ENCODE peak calls at places on chromosomes 3 and 15, in eight cellular contexts. I, N, A, Y, F, U, T and V are unnamed samples.

GRCh38 chr15:73628976-73629854 is 4.0 kb downstream of the NPTN start:
- DNase-seq in I (no peak), N (no peak), A (no peak), Y (no peak), F (no peak), U (no peak), T (peak; percentile 60), V (no peak)

GRCh38 chr3:160130950-160131349 is 94.3 kb upstream of the C3orf80 start:
- DNase-seq in I (no peak), N (no peak), A (no peak), Y (no peak), F (peak; percentile 87), U (no peak), T (no peak), V (no peak)

GRCh38 chr3:105367406-105368213 is 901 bp downstream of the ALCAM start:
- DNase-seq in I (peak; percentile 92), N (peak; percentile 75), A (peak; percentile 57), Y (peak; percentile 90), F (peak; percentile 76), U (peak; percentile 87), T (peak; percentile 81), V (peak; percentile 62)

GRCh38 chr15:75625542-75626347 is at the start of gene SNUPN:
- DNase-seq in I (peak; percentile 96), N (peak; percentile 96), A (peak; percentile 85), Y (peak; percentile 99), F (peak; percentile 89), U (peak; percentile 97), T (peak; percentile 76), V (peak; percentile 95)

GRCh38 chr3:73086071-73086494 is 24.6 kb downstream of the EBLN2 start:
- DNase-seq in I (peak; percentile 29), N (peak; percentile 66), A (peak; percentile 16), Y (peak; percentile 78), F (no peak), U (no peak), T (no peak), V (no peak)

GRCh38 chr15:98767692-98768091 is 119.4 kb downstream of the IGF1R start:
- DNase-seq in I (no peak), N (no peak), A (no peak), Y (peak; percentile 73), F (peak; percentile 29), U (no peak), T (no peak), V (no peak)

GRCh38 chr15:51799908-51800252 is 29.6 kb upstream of the TMOD3 start:
- DNase-seq in I (no peak), N (no peak), A (no peak), Y (no peak), F (no peak), U (no peak), T (no peak), V (no peak)

GRCh38 chr3:122227036-122227781 is 43.7 kb downstream of the CASR start:
- DNase-seq in I (no peak), N (no peak), A (no peak), Y (no peak), F (no peak), U (no peak), T (no peak), V (no peak)

DNA sequence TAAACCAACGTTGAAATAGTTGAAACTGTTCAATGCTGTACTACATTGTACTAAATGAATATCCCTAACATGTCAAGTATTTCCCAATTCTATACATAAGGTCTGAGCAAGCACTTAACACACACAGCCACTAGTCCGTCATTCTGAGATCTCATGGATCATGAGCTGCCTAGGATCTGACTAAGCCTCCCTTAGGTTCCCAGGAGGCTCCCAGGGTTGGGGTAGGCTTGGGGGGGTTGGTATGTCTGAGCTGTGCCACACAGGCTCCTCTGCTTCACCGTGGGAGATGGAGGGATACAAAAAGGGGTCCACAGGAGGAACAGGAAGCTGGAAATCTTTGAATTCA is 5.9 kb downstream of the RASGRP1 start:
- DNase-seq in I (no peak), N (no peak), A (no peak), Y (no peak), F (peak; percentile 51), U (no peak), T (no peak), V (no peak)
- H3K4me3 ChIP-seq in I (no peak overlapping the region), N (no peak overlapping the region), A (peak overlapping the region; percentile 10), Y (no peak overlapping the region), F (no peak overlapping the region), U (no peak overlapping the region), T (no peak overlapping the region), V (no peak overlapping the region)

GRCh38 chr15:45332694-45333093 is 45.6 kb downstream of the GATM start:
- DNase-seq in I (no peak), N (no peak), A (no peak), Y (no peak), F (no peak), U (no peak), T (no peak), V (no peak)
- H3K27ac ChIP-seq in I (no peak overlapping the region), N (no peak overlapping the region), A (no peak overlapping the region), Y (no peak overlapping the region), F (no peak overlapping the region), U (no peak overlapping the region), T (no peak overlapping the region), V (peak overlapping the region; percentile 73)

DNA sequence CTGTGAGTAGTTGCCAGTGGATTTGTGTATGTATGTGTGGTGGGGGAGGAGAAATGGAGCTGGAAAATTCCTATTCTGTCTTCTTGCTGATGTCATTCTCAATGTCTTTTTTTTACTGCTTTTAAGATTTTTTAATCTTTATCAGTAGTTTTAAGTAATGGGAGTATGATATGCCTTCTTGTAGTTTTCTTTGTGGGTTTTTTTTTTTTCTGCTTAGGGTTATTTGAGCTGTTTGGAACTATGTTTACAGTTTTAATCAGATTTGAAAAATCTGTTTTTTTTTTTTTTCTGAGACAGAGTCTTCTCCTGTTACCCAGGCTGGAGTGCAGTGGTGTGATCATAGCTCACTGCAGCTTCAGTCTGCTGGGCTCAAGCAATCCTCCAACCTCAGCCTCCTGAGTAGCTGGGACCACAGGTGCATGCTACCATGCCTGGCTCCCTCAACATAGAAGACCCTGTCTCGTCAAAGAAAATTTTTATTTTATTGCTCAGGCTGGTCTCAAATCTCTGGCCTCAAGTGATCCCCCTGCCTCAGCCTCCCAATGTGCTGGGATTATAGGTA is 37.1 kb downstream of the RPL39L start:
- DNase-seq in I (peak; percentile 49), N (no peak), A (no peak), Y (no peak), F (no peak), U (no peak), T (no peak), V (no peak)
- H3K4me3 ChIP-seq in I (peak overlapping the region; percentile 10), N (peak overlapping the region; percentile 30), A (peak overlapping the region; percentile 43), Y (no peak overlapping the region), F (peak overlapping the region; percentile 48), U (no peak overlapping the region), T (no peak overlapping the region), V (peak overlapping the region; percentile 48)

GRCh38 chr3:61681636-61682035 is 120.3 kb downstream of the PTPRG start:
- DNase-seq in I (no peak), N (no peak), A (no peak), Y (peak; percentile 29), F (no peak), U (no peak), T (no peak), V (no peak)

GRCh38 chr3:61683409-61684261 is 122.3 kb downstream of the PTPRG start:
- DNase-seq in I (no peak), N (no peak), A (no peak), Y (no peak), F (no peak), U (no peak), T (no peak), V (no peak)

GRCh38 chr3:61680617-61681016 is 119.2 kb downstream of the PTPRG start:
- DNase-seq in I (no peak), N (no peak), A (no peak), Y (peak; percentile 56), F (no peak), U (no peak), T (no peak), V (no peak)

GRCh38 chr3:61684386-61684785 is 123.0 kb downstream of the PTPRG start:
- DNase-seq in I (no peak), N (no peak), A (no peak), Y (no peak), F (no peak), U (no peak), T (no peak), V (no peak)

DNA sequence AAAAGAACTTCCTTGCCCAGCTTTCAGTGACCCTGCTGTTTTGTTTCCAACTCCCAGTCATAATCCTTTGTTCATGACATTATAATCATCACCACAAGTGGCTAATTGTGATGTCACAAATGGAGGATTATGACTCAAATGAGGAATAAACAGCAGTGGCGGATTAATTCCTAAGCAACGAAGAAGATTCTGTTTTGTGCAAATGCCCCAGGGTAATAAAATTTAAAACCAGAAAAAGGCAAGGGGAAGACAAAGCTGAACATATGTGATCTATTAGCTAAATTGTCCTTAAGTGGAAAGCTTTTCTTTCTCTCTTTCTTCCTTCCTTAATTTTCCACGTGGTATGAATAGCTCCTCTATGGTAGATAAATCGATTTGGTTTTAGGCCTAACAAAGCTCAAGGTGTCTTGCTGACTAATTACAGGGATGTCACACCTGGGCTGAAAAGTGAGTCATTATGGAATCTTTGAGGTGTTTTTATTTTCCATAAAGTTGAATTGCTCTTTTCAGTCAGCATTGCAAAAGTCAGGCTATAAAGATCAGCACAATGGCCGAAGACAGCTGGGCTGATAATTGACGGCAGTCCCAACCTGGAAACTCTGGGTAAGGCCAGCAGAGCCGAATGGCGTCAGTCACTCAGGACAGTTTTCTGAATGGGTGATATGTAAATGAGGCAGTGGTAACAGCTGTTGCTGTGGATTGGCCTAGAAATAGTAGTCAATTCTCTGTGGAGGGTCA is 121.5 kb downstream of the PTPRG start:
- DNase-seq in I (no peak), N (no peak), A (no peak), Y (no peak), F (peak; percentile 23), U (no peak), T (peak; percentile 56), V (no peak)
- H3K27ac ChIP-seq in I (no peak overlapping the region), N (no peak overlapping the region), A (no peak overlapping the region), Y (peak overlapping the region; percentile 45), F (no peak overlapping the region), U (peak overlapping the region; percentile 74), T (no peak overlapping the region), V (peak overlapping the region; percentile 41)